ENCODE peak calls at places on chromosomes 4 and X, in seven cellular contexts. I is IMR-90, P is esophagus squamous epithelium, X is MM.1S, A is body of pancreas, S is PC-3, Z is adrenal gland. B is an unnamed sample.

GRCh38 chrX:119685225-119686066 is 7.5 kb downstream of the SEPTIN6 start:
- DNase-seq in I (no peak), P (no peak), X (peak), A (no peak), S (no peak), Z (peak), B (no peak)

GRCh38 chrX:135396566-135396965 is 25.2 kb upstream of the SMIM10L2A start:
- DNase-seq in I (no peak), P (no peak), X (peak), A (no peak), S (no peak), Z (no peak), B (no peak)

GRCh38 chrX:111216293-111216801 is 53.9 kb downstream of the CAPN6 start:
- DNase-seq in I (no peak), P (no peak), X (no peak), A (no peak), S (no peak), Z (no peak), B (no peak)

GRCh38 chr4:21893136-21893535 is 55.4 kb downstream of the KCNIP4 start:
- DNase-seq in I (no peak), P (no peak), X (no peak), A (no peak), S (no peak), Z (no peak), B (no peak)

GRCh38 chr4:98688416-98689290 is 30.2 kb upstream of the TSPAN5 start:
- DNase-seq in I (peak), P (no peak), X (peak), A (no peak), S (peak), Z (no peak), B (no peak)

GRCh38 chrX:49838374-49838773 is 9.3 kb downstream of the PAGE4 start:
- DNase-seq in I (peak), P (no peak), X (peak), A (peak), S (peak), Z (peak), B (peak)

GRCh38 chr4:54659213-54660144 is 1.7 kb downstream of the KIT start:
- DNase-seq in I (peak), P (no peak), X (no peak), A (no peak), S (no peak), Z (no peak), B (no peak)

GRCh38 chr4:19879330-19879729 is 372.4 kb upstream of the SLIT2 start:
- DNase-seq in I (no peak), P (no peak), X (no peak), A (no peak), S (no peak), Z (no peak), B (no peak)

GRCh38 chr4:41921476-41921875 is 13.8 kb upstream of the TMEM33 start:
- DNase-seq in I (no peak), P (no peak), X (no peak), A (no peak), S (no peak), Z (no peak), B (no peak)

GRCh38 chr4:19187104-19187503 is 1064.6 kb upstream of the SLIT2 start:
- DNase-seq in I (peak), P (no peak), X (no peak), A (no peak), S (no peak), Z (no peak), B (no peak)

GRCh38 chrX:24054182-24055042 is at the start of gene EIF2S3:
- DNase-seq in I (peak), P (peak), X (peak), A (peak), S (peak), Z (peak), B (peak)

GRCh38 chrX:149504226-149504914 is 736 bp downstream of the IDS start:
- DNase-seq in I (no peak), P (no peak), X (peak), A (peak), S (peak), Z (no peak), B (peak)

GRCh38 chr4:18684932-18685331 is 663.4 kb upstream of the LCORL start:
- DNase-seq in I (no peak), P (no peak), X (no peak), A (no peak), S (peak), Z (no peak), B (peak)

GRCh38 chrX:111914398-111915092 is 38.6 kb downstream of the TRPC5OS start:
- DNase-seq in I (peak), P (no peak), X (no peak), A (no peak), S (peak), Z (no peak), B (no peak)

GRCh38 chrX:128800138-128800537 is 723.2 kb downstream of the SMARCA1 start:
- DNase-seq in I (no peak), P (no peak), X (no peak), A (no peak), S (no peak), Z (no peak), B (no peak)

GRCh38 chrX:113400193-113400704 is 559.6 kb upstream of the AMOT start:
- DNase-seq in I (no peak), P (no peak), X (no peak), A (no peak), S (peak), Z (no peak), B (no peak)

GRCh38 chr4:187961171-187961570 is 34.4 kb upstream of the ZFP42 start:
- DNase-seq in I (no peak), P (no peak), X (no peak), A (no peak), S (no peak), Z (no peak), B (no peak)

GRCh38 chr4:88796545-88796944 is 98.9 kb upstream of the NAP1L5 start:
- DNase-seq in I (no peak), P (no peak), X (no peak), A (no peak), S (no peak), Z (no peak), B (no peak)

GRCh38 chr4:125323547-125324100 is 8.9 kb downstream of the FAT4 start:
- DNase-seq in I (peak), P (no peak), X (no peak), A (no peak), S (peak), Z (no peak), B (no peak)

DNA sequence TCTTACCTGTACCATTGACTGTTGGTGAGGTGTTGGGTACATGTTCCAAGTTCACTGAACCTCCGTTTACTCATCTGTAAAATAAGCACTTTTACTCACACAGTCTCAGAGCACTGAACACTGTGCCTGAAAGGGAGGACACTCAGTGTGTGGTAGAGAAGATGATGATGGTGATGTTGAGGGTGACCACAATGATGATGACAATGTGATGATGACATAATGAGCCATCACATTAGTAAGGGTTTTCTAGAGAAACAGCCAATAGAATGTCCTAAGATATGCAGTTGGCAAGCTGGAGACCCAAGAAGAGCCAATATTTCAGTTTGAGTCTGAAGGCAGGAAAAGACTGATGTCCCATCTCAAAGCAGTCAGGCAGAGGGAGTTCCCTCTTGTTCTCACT is 315.4 kb upstream of the IGFBP7 start:
- DNase-seq in I (no peak), P (no peak), X (no peak), A (no peak), S (peak), Z (no peak), B (no peak)
- H3K27ac ChIP-seq in I (no peak), P (no peak), X (no peak), A (no peak), S (peak), Z (no peak), B (no peak)

GRCh38 chr4:23923840-23924239 is 34.0 kb upstream of the PPARGC1A start:
- DNase-seq in I (no peak), P (no peak), X (no peak), A (no peak), S (no peak), Z (no peak), B (no peak)
- TF ChIP-seq CTCF in I (no peak), P (no peak), X (no peak), A (no peak), S (no peak), Z (no peak), B (no peak)

GRCh38 chr4:112649055-112649408 is 12.1 kb downstream of the LARP7 start:
- DNase-seq in I (no peak), P (no peak), X (no peak), A (no peak), S (no peak), Z (no peak), B (no peak)

GRCh38 chr4:112645541-112646329 is 8.8 kb downstream of the LARP7 start:
- DNase-seq in I (no peak), P (no peak), X (no peak), A (no peak), S (no peak), Z (no peak), B (no peak)

GRCh38 chr4:112646632-112647537 is 9.9 kb downstream of the LARP7 start:
- DNase-seq in I (no peak), P (no peak), X (no peak), A (no peak), S (no peak), Z (no peak), B (no peak)

GRCh38 chr4:112648263-112649054 is 11.5 kb downstream of the LARP7 start:
- DNase-seq in I (peak), P (no peak), X (no peak), A (no peak), S (no peak), Z (no peak), B (no peak)

DNA sequence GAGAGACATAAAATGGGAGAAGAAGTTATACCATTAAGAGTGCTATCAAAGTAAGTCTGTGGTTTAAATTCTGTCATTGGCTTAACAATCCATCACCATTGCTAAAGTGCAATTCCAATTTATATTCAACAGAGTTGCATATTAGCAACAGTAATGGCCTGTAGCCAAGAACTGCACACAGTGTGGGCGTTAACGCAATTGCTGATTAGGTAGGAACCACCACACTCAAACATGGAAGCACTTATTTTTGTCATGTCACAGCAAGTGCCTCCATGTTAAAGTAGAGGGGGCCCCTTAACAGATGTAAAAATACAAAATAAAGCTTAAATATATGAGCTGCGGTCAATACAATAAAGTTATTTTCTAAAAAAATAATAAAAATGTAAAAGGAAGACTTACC is 10.8 kb downstream of the LARP7 start:
- DNase-seq in I (no peak), P (no peak), X (no peak), A (no peak), S (no peak), Z (no peak), B (no peak)
- H3K27ac ChIP-seq in I (no peak), P (no peak), X (no peak), A (no peak), S (no peak), Z (no peak), B (no peak)

DNA sequence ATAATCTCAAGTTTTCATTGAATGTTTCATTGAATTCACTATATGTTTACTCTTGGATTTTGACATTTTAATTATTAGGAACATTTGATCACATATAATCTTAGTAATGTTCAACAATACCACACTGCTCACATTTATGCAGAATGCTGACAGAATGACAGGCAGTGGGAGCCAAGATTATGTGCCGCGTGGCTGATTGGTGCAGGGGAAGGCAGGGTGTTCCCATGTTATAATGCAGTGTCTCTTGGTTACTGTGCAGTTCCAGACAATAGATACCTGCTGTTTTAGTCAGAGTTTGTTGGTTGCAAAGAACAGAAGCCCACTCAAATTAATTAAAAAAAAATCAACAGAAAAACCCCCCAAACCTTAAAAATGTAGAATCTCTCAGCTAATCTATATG is 33.0 kb downstream of the FHIP1A start:
- DNase-seq in I (no peak), P (no peak), X (no peak), A (no peak), S (no peak), Z (no peak), B (no peak)
- TF ChIP-seq CTCF in I (no peak), P (no peak), X (no peak), A (no peak), S (no peak), Z (no peak), B (no peak)

DNA sequence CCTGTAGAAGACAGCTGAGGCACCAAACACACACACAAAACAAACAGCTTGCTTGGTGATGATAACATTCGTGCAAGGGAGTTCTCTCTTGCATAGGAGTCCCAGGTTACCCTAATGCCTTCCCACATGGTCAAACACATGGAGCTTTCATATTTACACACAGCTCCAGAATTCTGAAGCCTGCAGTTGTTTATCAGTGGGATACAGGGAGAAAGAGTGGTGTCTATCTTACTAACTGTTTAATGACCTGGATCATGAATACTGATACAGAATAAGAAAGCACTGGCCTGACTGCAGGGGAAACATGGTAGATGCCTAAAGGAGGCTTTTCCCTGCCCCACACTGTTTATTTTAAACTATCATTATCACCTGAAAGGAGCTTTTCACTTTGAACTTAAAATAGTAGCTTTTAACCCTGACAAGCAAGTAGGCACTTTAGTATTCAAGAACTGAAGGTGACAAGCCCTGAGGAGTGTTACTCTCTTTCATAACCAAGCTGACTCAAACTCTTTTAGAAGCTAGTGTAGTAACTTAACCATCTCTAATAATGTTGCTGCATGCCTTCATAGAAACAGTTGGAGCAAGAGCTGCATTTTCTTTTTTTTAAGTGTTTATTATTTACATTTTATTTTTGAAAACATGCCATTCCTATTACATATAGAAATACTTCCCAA is 15.6 kb downstream of the TET2 start:
- DNase-seq in I (no peak), P (no peak), X (peak), A (no peak), S (no peak), Z (no peak), B (no peak)
- H3K27ac ChIP-seq in I (no peak), P (no peak), X (peak), A (no peak), S (no peak), Z (no peak), B (no peak)

GRCh38 chr4:48767055-48767454 is 13.0 kb downstream of the FRYL start:
- DNase-seq in I (no peak), P (no peak), X (no peak), A (no peak), S (no peak), Z (no peak), B (no peak)

GRCh38 chr4:48762408-48762807 is 17.7 kb downstream of the FRYL start:
- DNase-seq in I (no peak), P (no peak), X (no peak), A (no peak), S (no peak), Z (no peak), B (no peak)

GRCh38 chr4:48772568-48772967 is 7.5 kb downstream of the FRYL start:
- DNase-seq in I (no peak), P (no peak), X (no peak), A (no peak), S (no peak), Z (no peak), B (no peak)

GRCh38 chr4:48766393-48766792 is 13.7 kb downstream of the FRYL start:
- DNase-seq in I (no peak), P (no peak), X (no peak), A (no peak), S (no peak), Z (no peak), B (no peak)

DNA sequence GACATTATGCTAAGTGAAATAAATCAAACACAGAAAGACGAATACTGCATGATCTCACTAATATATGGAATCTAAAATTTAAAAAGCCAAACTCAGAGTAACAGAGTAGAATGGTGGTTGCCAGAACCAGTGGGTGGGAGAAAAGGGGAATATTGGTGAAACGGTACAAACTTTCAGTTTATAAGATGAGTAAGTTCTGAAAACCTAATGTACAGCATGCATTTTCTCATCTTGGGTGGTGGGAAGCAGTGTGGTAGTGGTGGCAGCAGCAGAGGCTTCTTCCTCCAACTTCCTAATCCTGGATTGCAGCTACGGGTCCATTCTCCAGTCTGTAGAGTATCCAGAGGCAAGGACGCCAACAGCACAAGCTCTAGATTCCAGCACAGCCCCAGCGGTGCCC is 12.5 kb downstream of the FRYL start:
- DNase-seq in I (no peak), P (no peak), X (no peak), A (no peak), S (no peak), Z (no peak), B (no peak)
- TF ChIP-seq CTCF in I (no peak), P (no peak), X (no peak), A (no peak), S (no peak), Z (no peak), B (no peak)

DNA sequence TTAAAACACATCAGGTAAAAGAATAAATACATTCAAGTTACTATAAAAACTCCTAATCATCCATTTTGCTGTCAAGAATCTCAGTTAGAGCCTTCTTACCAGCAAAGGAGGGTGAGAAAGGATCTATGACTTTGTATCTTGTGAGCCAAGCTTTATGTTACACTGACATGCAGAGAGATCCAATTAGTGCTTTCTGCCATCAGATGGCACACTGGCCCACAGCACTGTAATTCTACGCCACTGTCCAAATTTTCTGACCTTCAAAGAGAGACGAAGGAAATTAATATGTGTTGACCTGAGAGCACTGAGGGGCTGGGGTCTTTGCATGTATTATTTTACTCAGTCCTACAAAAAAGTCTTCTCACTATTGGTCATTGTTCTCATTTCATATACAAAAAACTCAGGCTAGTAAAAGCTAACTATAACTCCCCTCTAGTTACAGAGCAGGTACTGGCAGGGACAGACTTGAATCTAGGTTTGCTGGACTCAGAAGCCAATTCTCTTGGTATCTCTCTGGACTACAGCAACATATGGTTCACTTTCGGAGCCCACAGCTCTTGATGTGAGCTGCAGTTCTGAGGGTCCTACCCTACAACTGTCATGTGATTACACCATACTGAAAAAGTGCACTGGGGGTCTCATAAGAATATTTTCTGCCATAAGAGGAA is 157.6 kb downstream of the NR3C2 start:
- DNase-seq in I (no peak), P (no peak), X (no peak), A (no peak), S (peak), Z (no peak), B (no peak)
- H3K27ac ChIP-seq in I (no peak), P (no peak), X (no peak), A (no peak), S (no peak), Z (no peak), B (no peak)

GRCh38 chrX:139429913-139430312 is 100.6 kb upstream of the F9 start:
- DNase-seq in I (no peak), P (no peak), X (no peak), A (no peak), S (peak), Z (no peak), B (no peak)
- TF ChIP-seq CTCF in I (no peak), P (no peak), X (no peak), A (no peak), S (peak), Z (no peak), B (no peak)

DNA sequence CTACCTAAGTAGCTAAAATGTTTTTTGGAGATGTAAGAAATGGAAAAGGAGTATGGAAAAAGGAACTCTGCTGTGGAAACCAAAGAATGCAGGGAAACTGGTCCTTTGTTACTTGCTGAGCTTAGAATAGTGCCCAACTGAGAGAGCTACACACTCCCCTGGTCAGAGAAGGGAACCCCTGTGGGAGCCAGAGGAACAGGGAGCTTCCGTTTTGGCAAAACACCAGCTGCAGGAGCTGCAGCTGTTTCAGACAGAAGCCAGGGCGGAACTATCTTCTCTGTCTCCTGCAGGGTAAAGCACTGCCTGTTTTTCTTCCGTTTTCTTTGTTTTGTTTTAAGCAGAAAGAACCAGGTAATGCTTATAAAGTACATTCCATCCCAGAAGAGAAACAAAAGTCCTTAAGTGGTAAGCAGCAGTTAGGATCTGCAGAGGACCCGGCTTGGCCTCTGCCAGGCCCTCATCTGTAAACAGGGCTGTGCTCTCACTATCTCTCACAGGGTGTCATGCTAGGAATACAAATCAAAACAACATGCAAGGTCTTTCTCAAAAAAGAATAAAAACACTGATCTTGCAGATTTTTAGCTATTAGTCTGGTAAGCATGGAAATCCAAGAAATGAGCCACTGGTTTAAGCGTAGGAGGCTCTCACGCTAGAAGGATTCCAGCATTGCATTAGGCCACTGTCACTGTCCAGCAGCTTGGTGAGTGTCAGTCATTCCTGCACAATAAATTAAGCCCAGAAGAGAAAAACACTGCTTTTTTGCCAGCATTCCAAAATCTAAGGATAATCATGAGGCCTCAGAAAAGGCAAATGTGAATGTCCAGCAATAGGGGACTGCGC is 76.1 kb downstream of the CHST7 start:
- DNase-seq in I (peak), P (no peak), X (peak), A (no peak), S (no peak), Z (no peak), B (no peak)
- H3K27ac ChIP-seq in I (no peak), P (peak), X (peak), A (no peak), S (no peak), Z (no peak), B (no peak)